ENCODE peak calls at places on chromosomes 13 and 19, in eight cellular contexts. C is H1, S is HCT116, G is GM23248, U is colonic mucosa, I is H9, T is neural progenitor cell, X is mesendoderm. N is an unnamed sample. For H3K4me1, the result is how much of the 10 kb centered on the place peaks cover.

GRCh38 chr19:15701757-15702589 is 25.9 kb upstream of the OR10H2 start:
- DNase-seq in C (no peak), S (no peak), G (no peak), U (peak), I (no peak), T (no peak), X (no peak), N (no peak)

GRCh38 chr19:7288977-7289376 is 5.2 kb downstream of the INSR start:
- DNase-seq in C (no peak), S (no peak), G (no peak), U (no peak), I (no peak), T (no peak), X (no peak), N (no peak)

GRCh38 chr19:18098891-18099622 is 1.5 kb downstream of the MAST3 start:
- DNase-seq in C (no peak), S (no peak), G (peak), U (no peak), I (no peak), T (peak), X (peak), N (no peak)

GRCh38 chr19:28420731-28421550 is 792.0 kb downstream of the UQCRFS1 start:
- DNase-seq in C (no peak), S (no peak), G (peak), U (no peak), I (no peak), T (no peak), X (no peak), N (no peak)

GRCh38 chr13:88823114-88823513 is 1151.9 kb downstream of the SLITRK5 start:
- DNase-seq in C (no peak), S (no peak), G (no peak), U (no peak), I (no peak), T (no peak), X (no peak), N (no peak)

GRCh38 chr19:6402834-6403608 is 10.1 kb upstream of the GTF2F1 start:
- DNase-seq in C (no peak), S (no peak), G (peak), U (peak), I (no peak), T (peak), X (no peak), N (no peak)

GRCh38 chr13:50152224-50152623 is 137.0 kb downstream of the KCNRG start:
- DNase-seq in C (no peak), S (no peak), G (no peak), U (no peak), I (no peak), T (no peak), X (no peak), N (no peak)

GRCh38 chr13:98214707-98215106 is 37.6 kb upstream of the RNF113B start:
- DNase-seq in C (no peak), S (peak), G (no peak), U (peak), I (no peak), T (no peak), X (no peak), N (no peak)

GRCh38 chr13:100495455-100495854 is 93.1 kb downstream of the GGACT start:
- DNase-seq in C (no peak), S (no peak), G (no peak), U (no peak), I (no peak), T (no peak), X (no peak), N (no peak)

GRCh38 chr19:4878491-4878968 is 11.1 kb upstream of the PLIN3 start:
- DNase-seq in C (peak), S (no peak), G (no peak), U (no peak), I (peak), T (peak), X (no peak), N (no peak)

GRCh38 chr13:73556902-73557301 is 498.1 kb downstream of the KLF5 start:
- DNase-seq in C (no peak), S (no peak), G (no peak), U (no peak), I (no peak), T (no peak), X (no peak), N (no peak)

GRCh38 chr13:26651234-26651633 is 93.8 kb downstream of the WASF3 start:
- DNase-seq in C (no peak), S (no peak), G (peak), U (no peak), I (no peak), T (no peak), X (no peak), N (no peak)

GRCh38 chr13:73997964-73998363 is 136.2 kb downstream of the KLF12 start:
- DNase-seq in C (no peak), S (no peak), G (no peak), U (no peak), I (no peak), T (no peak), X (no peak), N (no peak)

GRCh38 chr19:37817180-37817911 is 38.0 kb upstream of the ZNF573 start:
- DNase-seq in C (peak), S (no peak), G (peak), U (peak), I (peak), T (peak), X (peak), N (peak)

GRCh38 chr19:19362075-19362474 is 41.4 kb downstream of the MAU2 start:
- DNase-seq in C (no peak), S (no peak), G (no peak), U (no peak), I (no peak), T (no peak), X (no peak), N (no peak)

GRCh38 chr19:18253130-18253529 is 21.1 kb downstream of the IQCN start:
- DNase-seq in C (no peak), S (no peak), G (no peak), U (no peak), I (no peak), T (no peak), X (no peak), N (no peak)

GRCh38 chr19:35533822-35534521 is 716 bp downstream of the GAPDHS start:
- DNase-seq in C (peak), S (no peak), G (peak), U (no peak), I (peak), T (peak), X (peak), N (no peak)

GRCh38 chr19:50493171-50493570 is 16.5 kb upstream of the GARIN5A start:
- DNase-seq in C (no peak), S (no peak), G (no peak), U (no peak), I (no peak), T (no peak), X (no peak), N (no peak)

GRCh38 chr13:110676511-110677204 is 29.3 kb downstream of the CARS2 start:
- DNase-seq in C (no peak), S (no peak), G (no peak), U (no peak), I (no peak), T (no peak), X (no peak), N (no peak)

GRCh38 chr19:3644351-3645066 is 17.9 kb upstream of the CACTIN start:
- DNase-seq in C (no peak), S (no peak), G (peak), U (peak), I (no peak), T (no peak), X (no peak), N (no peak)

GRCh38 chr13:38008636-38009035 is 139.1 kb upstream of the TRPC4 start:
- DNase-seq in C (no peak), S (no peak), G (peak), U (peak), I (no peak), T (no peak), X (no peak), N (no peak)

GRCh38 chr13:79904581-79904980 is 423.6 kb downstream of the NDFIP2 start:
- DNase-seq in C (no peak), S (no peak), G (peak), U (no peak), I (no peak), T (no peak), X (no peak), N (no peak)

GRCh38 chr19:6273701-6274601 is 5.8 kb downstream of the MLLT1 start:
- DNase-seq in C (no peak), S (no peak), G (peak), U (peak), I (no peak), T (no peak), X (no peak), N (no peak)

GRCh38 chr19:804419-805160 is 7.3 kb downstream of the PTBP1 start:
- DNase-seq in C (no peak), S (no peak), G (no peak), U (no peak), I (peak), T (no peak), X (no peak), N (no peak)

GRCh38 chr19:803686-804418 is 6.6 kb downstream of the PTBP1 start:
- DNase-seq in C (no peak), S (no peak), G (no peak), U (no peak), I (peak), T (no peak), X (no peak), N (no peak)

GRCh38 chr19:802497-802887 is 5.2 kb downstream of the PTBP1 start:
- DNase-seq in C (no peak), S (no peak), G (peak), U (no peak), I (peak), T (peak), X (no peak), N (no peak)

GRCh38 chr19:801861-802496 is 4.7 kb downstream of the PTBP1 start:
- DNase-seq in C (no peak), S (no peak), G (peak), U (no peak), I (peak), T (no peak), X (no peak), N (no peak)

GRCh38 chr19:802888-803561 is 5.8 kb downstream of the PTBP1 start:
- DNase-seq in C (no peak), S (no peak), G (no peak), U (no peak), I (peak), T (no peak), X (no peak), N (no peak)
- H3K4me1 ChIP-seq in C (under half), S (under half), G (under half), U (under half), I (under half), T (under half), X (under half), N (under half)

GRCh38 chr19:52716578-52716977 is 18.3 kb downstream of the ZNF611 start:
- DNase-seq in C (peak), S (no peak), G (no peak), U (no peak), I (peak), T (peak), X (peak), N (peak)
- H3K9ac ChIP-seq in C (no peak), S (no peak), G (no peak), U (no peak), I (no peak), T (no peak), X (no peak), N (no peak)

GRCh38 chr19:1154731-1155351 is 19.2 kb downstream of the SBNO2 start:
- DNase-seq in C (no peak), S (no peak), G (peak), U (peak), I (no peak), T (no peak), X (no peak), N (no peak)
- H3K4me1 ChIP-seq in C (under half), S (under half), G (under half), U (under half), I (under half), T (under half), X (under half), N (under half)

GRCh38 chr19:2551172-2551863 is 75.4 kb downstream of the GADD45B start:
- DNase-seq in C (no peak), S (no peak), G (no peak), U (no peak), I (no peak), T (no peak), X (no peak), N (no peak)

GRCh38 chr19:2549701-2550191 is 73.8 kb downstream of the GADD45B start:
- DNase-seq in C (no peak), S (no peak), G (peak), U (peak), I (no peak), T (no peak), X (no peak), N (no peak)

GRCh38 chr19:2548966-2549365 is 73.0 kb downstream of the GADD45B start:
- DNase-seq in C (no peak), S (no peak), G (no peak), U (no peak), I (no peak), T (no peak), X (no peak), N (no peak)

GRCh38 chr19:2551864-2552185 is 75.9 kb downstream of the GADD45B start:
- DNase-seq in C (no peak), S (no peak), G (no peak), U (no peak), I (no peak), T (no peak), X (no peak), N (no peak)

GRCh38 chr19:2550431-2551171 is 74.7 kb downstream of the GADD45B start:
- DNase-seq in C (no peak), S (no peak), G (peak), U (no peak), I (peak), T (no peak), X (peak), N (no peak)
- H3K9ac ChIP-seq in C (no peak), S (no peak), G (peak), U (no peak), I (no peak), T (no peak), X (no peak), N (peak)

DNA sequence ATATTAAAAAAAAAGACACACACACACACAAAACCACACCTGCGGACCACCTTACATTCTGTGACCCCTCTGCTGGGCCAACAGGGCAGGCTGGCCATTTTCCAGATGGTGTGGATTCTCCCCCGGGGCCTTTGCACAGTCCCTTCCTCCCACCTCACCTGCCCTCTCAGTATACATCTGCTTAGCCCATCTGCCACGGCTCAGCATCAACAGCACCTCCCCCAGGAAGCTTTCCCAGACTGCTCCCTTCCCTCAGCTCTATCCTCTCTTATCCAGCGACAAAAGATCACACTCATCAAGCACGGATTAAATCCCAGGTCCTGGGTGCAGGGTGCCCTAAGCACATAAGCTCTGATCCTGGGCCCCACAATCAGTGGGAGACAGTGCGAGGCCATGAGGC is 4.5 kb downstream of the ZNF787 start:
- DNase-seq in C (no peak), S (no peak), G (no peak), U (no peak), I (no peak), T (no peak), X (no peak), N (no peak)
- H3K4me1 ChIP-seq in C (under half), S (under half), G (under half), U (under half), I (under half), T (under half), X (under half), N (under half)

GRCh38 chr19:39428309-39429112 is 7.2 kb downstream of the RPS16 start:
- DNase-seq in C (peak), S (no peak), G (peak), U (peak), I (peak), T (peak), X (peak), N (peak)
- H3K9ac ChIP-seq in C (peak), S (peak), G (peak), U (peak), I (no peak), T (no peak), X (peak), N (peak)

GRCh38 chr13:30376426-30377311 is 45.6 kb upstream of the UBE2L5 start:
- DNase-seq in C (no peak), S (no peak), G (no peak), U (peak), I (no peak), T (no peak), X (no peak), N (no peak)
- H3K4me1 ChIP-seq in C (under half), S (under half), G (under half), U (under half), I (under half), T (under half), X (under half), N (under half)

N was measured in NT2/D1.